ENCODE peak calls at places on chromosomes 2 and 18, in four cellular contexts. Q is AG09319; A is CD4-positive, alpha-beta T cell; G is dorsolateral prefrontal cortex. R is an unnamed sample.
A peak's percentile ranks its signal among the peaks of the same experiment; 100 is the strongest.

GRCh38 chr2:23656597-23656973 is 270.3 kb downstream of the ATAD2B start:
- DNase-seq in Q (no peak), A (no peak), G (peak; percentile 19), R (no peak)

GRCh38 chr2:121565389-121566250 is 34.9 kb downstream of the RNU4ATAC start:
- DNase-seq in A (no peak), Q (no peak), G (peak; percentile 25), R (no peak)

GRCh38 chr2:239326831-239327535 is 73.8 kb downstream of the HDAC4 start:
- DNase-seq in G (no peak), A (peak; percentile 63), Q (no peak), R (no peak)

GRCh38 chr2:77797088-77797487 is 274.9 kb upstream of the LRRTM4 start:
- DNase-seq in A (no peak), G (no peak), Q (no peak), R (no peak)

GRCh38 chr2:67453365-67453764 is 56.2 kb downstream of the ETAA1 start:
- DNase-seq in A (no peak), G (no peak), Q (no peak), R (no peak)

GRCh38 chr2:230669386-230669935 is 43.2 kb upstream of the CAB39 start:
- DNase-seq in G (no peak), Q (no peak), A (no peak), R (no peak)

GRCh38 chr2:241724259-241724974 is 10.0 kb upstream of the D2HGDH start:
- DNase-seq in A (no peak), Q (no peak), G (no peak), R (no peak)

GRCh38 chr2:210224660-210225460 is at the start of gene ACADL:
- DNase-seq in Q (no peak), G (peak; percentile 30), A (no peak), R (no peak)

GRCh38 chr2:175097297-175097696 is 70.7 kb downstream of the ATF2 start:
- DNase-seq in A (no peak), Q (no peak), G (no peak), R (peak; percentile 14)

GRCh38 chr18:73664896-73665295 is 482.7 kb downstream of the FBXO15 start:
- DNase-seq in G (no peak), Q (no peak), A (no peak), R (no peak)

GRCh38 chr18:50803579-50803978 is 16.2 kb downstream of the MRO start:
- DNase-seq in G (no peak), Q (no peak), A (no peak), R (no peak)

GRCh38 chr2:106094101-106094860 is 99.8 kb downstream of the UXS1 start:
- DNase-seq in G (no peak), Q (no peak), A (peak; percentile 59), R (no peak)

GRCh38 chr2:224182498-224182897 is 143.4 kb upstream of the SERPINE2 start:
- DNase-seq in G (no peak), A (no peak), Q (no peak), R (no peak)

GRCh38 chr2:56348382-56348781 is 164.6 kb downstream of the CCDC85A start:
- DNase-seq in Q (no peak), G (no peak), A (no peak), R (no peak)

GRCh38 chr2:112705576-112705975 is 15.2 kb upstream of the NT5DC4 start:
- DNase-seq in Q (no peak), G (no peak), A (no peak), R (no peak)

GRCh38 chr18:48405108-48405507 is 4.1 kb downstream of the ZBTB7C start:
- DNase-seq in A (no peak), Q (no peak), G (no peak), R (no peak)

GRCh38 chr2:29343830-29344229 is 228.6 kb downstream of the CLIP4 start:
- DNase-seq in A (no peak), Q (no peak), G (no peak), R (no peak)
- TF ChIP-seq CTCF in A (no peak), Q (no peak), G (no peak), R (no peak)

GRCh38 chr2:110772383-110772755 is 40.0 kb downstream of the ACOXL start:
- DNase-seq in Q (no peak), G (no peak), A (no peak), R (no peak)

GRCh38 chr2:110771549-110772382 is 39.4 kb downstream of the ACOXL start:
- DNase-seq in A (no peak), G (no peak), Q (no peak), R (no peak)

GRCh38 chr2:110768591-110768990 is 36.2 kb downstream of the ACOXL start:
- DNase-seq in G (no peak), A (no peak), Q (no peak), R (no peak)

GRCh38 chr2:110770308-110770695 is 37.9 kb downstream of the ACOXL start:
- DNase-seq in G (peak; percentile 38), Q (no peak), A (no peak), R (no peak)

DNA sequence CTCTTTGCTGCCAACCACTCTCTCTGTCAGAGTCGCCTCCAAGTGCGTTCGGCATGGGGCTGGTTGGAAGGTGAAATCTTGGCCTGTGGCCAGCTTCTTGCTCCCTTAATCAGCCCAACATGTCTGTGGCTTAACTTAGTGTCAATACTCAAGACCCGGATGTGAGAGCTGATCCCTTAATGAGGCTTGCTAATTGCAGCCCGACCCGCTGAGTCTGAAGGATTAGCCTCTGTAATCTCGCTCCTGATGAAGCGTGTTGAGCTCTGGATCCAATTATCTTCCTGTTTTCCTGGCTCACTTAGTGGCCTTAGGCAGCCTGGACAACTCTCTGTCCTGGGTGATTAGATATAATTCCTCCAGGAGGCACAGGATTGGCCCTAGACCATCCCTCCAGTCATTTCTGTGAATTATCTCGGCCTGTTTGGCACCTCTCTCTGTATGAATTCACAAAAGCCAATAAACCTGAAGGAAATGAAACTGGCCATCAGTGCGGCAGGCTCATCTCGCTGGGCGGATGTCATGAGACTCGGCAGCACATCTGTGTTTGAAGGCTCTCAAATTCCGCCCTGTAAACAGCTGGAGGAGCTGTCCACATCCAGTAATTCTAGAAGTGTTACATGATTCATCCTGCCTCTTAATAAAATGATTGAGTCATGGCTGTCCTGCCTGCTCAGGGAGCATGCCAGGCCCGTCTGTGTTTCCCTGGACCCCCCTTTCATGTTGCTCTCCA is 38.5 kb downstream of the ACOXL start:
- DNase-seq in G (peak; percentile 25), Q (no peak), A (no peak), R (peak; percentile 50)
- TF ChIP-seq CTCF in G (no peak), Q (no peak), A (no peak), R (no peak)

GRCh38 chr2:19747310-19748072 is 154.3 kb downstream of the TTC32 start:
- DNase-seq in A (no peak), Q (no peak), G (no peak), R (no peak)

GRCh38 chr2:19748073-19748375 is 153.8 kb downstream of the TTC32 start:
- DNase-seq in Q (no peak), G (no peak), A (no peak), R (no peak)

GRCh38 chr2:19745318-19746136 is 156.3 kb downstream of the TTC32 start:
- DNase-seq in G (no peak), A (no peak), Q (no peak), R (no peak)

GRCh38 chr2:19746137-19746585 is 155.6 kb downstream of the TTC32 start:
- DNase-seq in A (no peak), Q (no peak), G (no peak), R (no peak)

DNA sequence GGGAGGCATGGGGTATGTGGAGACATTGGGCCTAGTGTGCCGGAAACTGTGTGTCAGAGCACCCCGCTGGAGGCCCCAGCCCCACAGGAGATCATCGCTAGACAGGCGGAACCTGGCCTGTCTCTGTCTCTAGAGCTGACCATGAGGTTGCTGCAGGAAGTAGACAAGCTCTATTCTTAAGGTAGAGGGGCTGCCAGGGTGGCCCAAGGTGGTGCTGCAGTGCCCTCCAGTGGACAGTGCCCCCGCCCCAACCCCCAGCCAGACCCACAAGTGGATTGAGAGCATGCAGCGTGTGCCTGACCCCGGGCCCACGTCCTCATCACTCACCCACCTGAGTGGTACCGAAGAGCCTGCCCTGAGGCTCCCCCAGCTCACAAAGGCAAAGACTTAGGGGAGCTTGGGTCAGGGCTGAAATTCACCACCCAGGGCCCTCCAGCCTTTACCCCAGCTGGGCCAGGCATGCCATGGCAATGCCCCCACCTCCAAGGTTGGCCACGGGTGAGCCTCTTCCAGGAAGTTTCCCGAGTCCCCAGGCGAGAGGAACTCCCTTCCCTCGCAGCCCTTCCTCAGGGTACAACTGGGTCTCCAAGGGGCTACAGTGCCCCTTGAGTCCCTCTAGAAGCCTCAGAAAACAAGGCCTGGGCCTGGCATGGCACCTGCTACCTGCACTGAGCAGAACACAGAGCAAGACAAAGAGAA is 155.0 kb downstream of the TTC32 start:
- DNase-seq in A (no peak), G (no peak), Q (no peak), R (no peak)
- TF ChIP-seq CTCF in A (no peak), G (no peak), Q (peak; percentile 39), R (peak; percentile 62)

GRCh38 chr2:16774980-16775963 is 109.6 kb upstream of the CYRIA start:
- DNase-seq in Q (no peak), G (peak; percentile 39), A (no peak), R (no peak)
- TF ChIP-seq CTCF in Q (no peak), G (no peak), A (no peak), R (no peak)

GRCh38 chr2:392921-393270 is 105.0 kb upstream of the ALKAL2 start:
- DNase-seq in Q (no peak), A (no peak), G (no peak), R (no peak)

GRCh38 chr2:390959-391358 is 103.1 kb upstream of the ALKAL2 start:
- DNase-seq in Q (no peak), G (no peak), A (no peak), R (no peak)

GRCh38 chr2:393711-394696 is 106.1 kb upstream of the ALKAL2 start:
- DNase-seq in Q (no peak), A (peak; percentile 39), G (no peak), R (no peak)

GRCh38 chr2:392181-392920 is 104.5 kb upstream of the ALKAL2 start:
- DNase-seq in G (no peak), Q (no peak), A (no peak), R (no peak)

GRCh38 chr2:391658-392170 is 103.8 kb upstream of the ALKAL2 start:
- DNase-seq in G (no peak), Q (no peak), A (no peak), R (no peak)
- TF ChIP-seq CTCF in G (no peak), Q (no peak), A (no peak), R (no peak)

R was measured in HFF-Myc.